ENCODE peak calls at places on chromosomes 16 and 17, in ten cellular contexts. Q is DMS 273 treated with DMSO at 0.1 percent for 48 hours, E is nucleus accumbens, B is NCI-H1436 treated with DMSO at 0.1 percent for 48 hours, M is GM03348, U is B cell, R is HEK293T, V is GM04504, T is HFFc6, L is mucosa of descending colon. H is an unnamed sample.

GRCh38 chr17:41520821-41521521 is 2.3 kb upstream of the KRT15 start:
- DNase-seq in Q (peak; percentile 15), E (no peak), B (no peak), M (no peak), U (no peak), R (no peak), V (no peak), T (no peak), L (peak; percentile 72), H (no peak)

GRCh38 chr16:30867747-30868146 is 26.1 kb downstream of the BCL7C start:
- DNase-seq in Q (no peak), E (no peak), B (no peak), M (peak; percentile 28), U (no peak), R (peak; percentile 69), V (no peak), T (peak; percentile 19), L (no peak), H (no peak)

GRCh38 chr17:17018612-17019429 is 23.4 kb upstream of the MPRIP start:
- DNase-seq in Q (no peak), E (no peak), B (no peak), M (no peak), U (no peak), R (no peak), V (no peak), T (no peak), L (peak; percentile 33), H (no peak)

GRCh38 chr17:59914274-59914854 is 21.4 kb downstream of the RPS6KB1 start:
- DNase-seq in Q (no peak), E (no peak), B (peak; percentile 30), M (peak; percentile 74), U (peak; percentile 54), R (peak; percentile 59), V (no peak), T (peak; percentile 54), L (no peak), H (no peak)

GRCh38 chr16:53999123-53999522 is 287.5 kb downstream of the IRX3 start:
- DNase-seq in Q (no peak), E (no peak), B (no peak), M (no peak), U (no peak), R (no peak), V (no peak), T (no peak), L (no peak), H (no peak)

GRCh38 chr16:77951788-77952187 is 70.6 kb upstream of the CLEC3A start:
- DNase-seq in Q (no peak), E (no peak), B (peak; percentile 33), M (no peak), U (no peak), R (peak; percentile 30), V (no peak), T (no peak), L (no peak), H (no peak)

GRCh38 chr17:79341529-79341780 is 266.8 kb downstream of the ENGASE start:
- DNase-seq in Q (no peak), E (no peak), B (no peak), M (no peak), U (no peak), R (no peak), V (no peak), T (no peak), L (no peak), H (no peak)

GRCh38 chr17:20092292-20092867 is 83.2 kb downstream of the SPECC1 start:
- DNase-seq in Q (no peak), E (no peak), B (peak; percentile 42), M (no peak), U (no peak), R (no peak), V (no peak), T (no peak), L (no peak), H (no peak)

GRCh38 chr16:64180136-64180900 is 941.5 kb downstream of the CDH11 start:
- DNase-seq in Q (no peak), E (no peak), B (no peak), M (no peak), U (no peak), R (no peak), V (no peak), T (no peak), L (no peak), H (no peak)

GRCh38 chr17:75288784-75289121 is 480 bp downstream of the SLC25A19 start:
- DNase-seq in Q (peak; percentile 42), E (no peak), B (no peak), M (peak; percentile 42), U (peak; percentile 47), R (peak; percentile 52), V (no peak), T (no peak), L (peak; percentile 65), H (no peak)

GRCh38 chr17:59513934-59514841 is 51.2 kb upstream of the DHX40 start:
- DNase-seq in Q (peak; percentile 72), E (peak; percentile 6), B (peak; percentile 98), M (peak; percentile 16), U (no peak), R (peak; percentile 55), V (no peak), T (no peak), L (peak; percentile 86), H (peak; percentile 77)

GRCh38 chr17:7196651-7197050 is 17.5 kb upstream of the ASGR1 start:
- DNase-seq in Q (no peak), E (no peak), B (no peak), M (no peak), U (no peak), R (no peak), V (no peak), T (no peak), L (no peak), H (no peak)

GRCh38 chr17:65966311-65966710 is 225.6 kb downstream of the CEP112 start:
- DNase-seq in Q (no peak), E (no peak), B (no peak), M (no peak), U (no peak), R (no peak), V (no peak), T (no peak), L (no peak), H (no peak)

GRCh38 chr17:40310882-40311391 is 2.0 kb downstream of the RARA start:
- DNase-seq in Q (no peak), E (no peak), B (no peak), M (no peak), U (no peak), R (no peak), V (no peak), T (no peak), L (no peak), H (no peak)

GRCh38 chr17:74340470-74341023 is 14.5 kb downstream of the KIF19 start:
- DNase-seq in Q (no peak), E (no peak), B (no peak), M (no peak), U (no peak), R (no peak), V (no peak), T (no peak), L (no peak), H (no peak)

GRCh38 chr17:19876524-19877161 is 8.9 kb upstream of the ULK2 start:
- DNase-seq in Q (no peak), E (peak; percentile 13), B (no peak), M (no peak), U (no peak), R (no peak), V (no peak), T (no peak), L (peak; percentile 25), H (peak; percentile 60)

GRCh38 chr16:4668313-4668960 is 24.9 kb upstream of the NUDT16L1 start:
- DNase-seq in Q (no peak), E (no peak), B (no peak), M (no peak), U (no peak), R (no peak), V (no peak), T (no peak), L (no peak), H (no peak)

GRCh38 chr17:58666858-58667267 is 25.0 kb downstream of the TEX14 start:
- DNase-seq in Q (no peak), E (no peak), B (peak; percentile 63), M (no peak), U (no peak), R (no peak), V (no peak), T (peak; percentile 65), L (peak; percentile 82), H (peak; percentile 87)

GRCh38 chr17:42818379-42818778 is 5.7 kb downstream of the BECN1 start:
- DNase-seq in Q (no peak), E (no peak), B (no peak), M (no peak), U (no peak), R (no peak), V (no peak), T (no peak), L (no peak), H (no peak)

GRCh38 chr17:27236710-27237315 is 57.1 kb upstream of the WSB1 start:
- DNase-seq in Q (peak; percentile 1), E (peak; percentile 9), B (no peak), M (peak; percentile 76), U (peak; percentile 62), R (peak; percentile 32), V (peak; percentile 46), T (peak; percentile 33), L (peak; percentile 97), H (no peak)

GRCh38 chr16:678858-679807 is 1.1 kb upstream of the STUB1 start:
- DNase-seq in Q (peak; percentile 54), E (peak; percentile 73), B (no peak), M (peak; percentile 73), U (peak; percentile 69), R (peak; percentile 50), V (no peak), T (peak; percentile 34), L (peak; percentile 70), H (peak; percentile 74)

GRCh38 chr17:71511266-71511995 is 609.4 kb upstream of the SOX9 start:
- DNase-seq in Q (peak; percentile 84), E (no peak), B (peak; percentile 28), M (no peak), U (no peak), R (peak; percentile 31), V (no peak), T (no peak), L (no peak), H (no peak)

GRCh38 chr16:28837672-28838557 is 8.2 kb downstream of the TUFM start:
- DNase-seq in Q (no peak), E (no peak), B (no peak), M (no peak), U (no peak), R (no peak), V (no peak), T (no peak), L (no peak), H (no peak)

GRCh38 chr17:38574712-38575111 is 31.0 kb downstream of the SRCIN1 start:
- DNase-seq in Q (no peak), E (no peak), B (no peak), M (no peak), U (no peak), R (no peak), V (no peak), T (no peak), L (no peak), H (no peak)

GRCh38 chr17:77482375-77483127 is 341.8 kb downstream of the SEC14L1 start:
- DNase-seq in Q (no peak), E (no peak), B (no peak), M (no peak), U (no peak), R (no peak), V (no peak), T (no peak), L (no peak), H (no peak)

GRCh38 chr17:66076546-66077190 is 115.3 kb downstream of the CEP112 start:
- DNase-seq in Q (no peak), E (no peak), B (no peak), M (no peak), U (no peak), R (no peak), V (no peak), T (no peak), L (no peak), H (peak; percentile 32)

GRCh38 chr17:10126554-10127493 is 71.6 kb downstream of the GAS7 start:
- DNase-seq in Q (no peak), E (no peak), B (no peak), M (peak; percentile 64), U (no peak), R (no peak), V (peak; percentile 46), T (peak; percentile 48), L (no peak), H (no peak)

GRCh38 chr17:2195729-2196128 is 107.9 kb downstream of the SMG6 start:
- DNase-seq in Q (no peak), E (no peak), B (no peak), M (no peak), U (no peak), R (no peak), V (no peak), T (no peak), L (no peak), H (no peak)

H was measured in heart right ventricle.